ENCODE peak calls at places on chromosomes 6 and 20, in nine cellular contexts. O is T-cell, H is mucosa of descending colon, M is NCI-H460, F is heart left ventricle, B is IMR-90, P is left cardiac atrium, J is T-helper 17 cell, G is activated T-helper 1 cell treated with Interleukin-2 at 50 U/mL for 16 hours. A is an unnamed sample.

GRCh38 chr6:106748547-106749207 is 119.3 kb downstream of the QRSL1 start:
- DNase-seq in M (no peak), F (no peak), P (no peak), H (no peak), O (no peak), G (no peak), B (no peak), J (no peak), A (no peak)

GRCh38 chr6:108733706-108734105 is 114.5 kb upstream of the ARMC2 start:
- DNase-seq in O (no peak), B (no peak), P (no peak), J (no peak), H (no peak), M (no peak), G (no peak), F (no peak), A (no peak)

GRCh38 chr6:105838156-105838555 is 248.0 kb upstream of the PRDM1 start:
- DNase-seq in B (peak), M (no peak), J (no peak), O (no peak), H (no peak), G (no peak), P (no peak), F (peak), A (peak)

GRCh38 chr20:6700563-6701328 is 66.7 kb upstream of the BMP2 start:
- DNase-seq in O (no peak), M (no peak), P (peak), B (no peak), H (peak), G (no peak), J (no peak), F (peak), A (no peak)

GRCh38 chr6:17021539-17021889 is 80.3 kb upstream of the STMND1 start:
- DNase-seq in O (no peak), B (peak), G (no peak), J (no peak), H (no peak), M (no peak), P (no peak), F (no peak), A (peak)

GRCh38 chr6:125273965-125274364 is 27.8 kb downstream of the HDDC2 start:
- DNase-seq in H (no peak), P (no peak), O (no peak), M (peak), F (peak), B (peak), J (no peak), G (no peak), A (peak)

GRCh38 chr20:43911066-43911465 is 3.6 kb upstream of the TOX2 start:
- DNase-seq in B (peak), P (no peak), F (no peak), M (no peak), H (no peak), J (no peak), O (no peak), G (no peak), A (peak)

GRCh38 chr20:60851826-60852704 is 400.0 kb upstream of the CDH4 start:
- DNase-seq in H (no peak), J (no peak), B (no peak), G (no peak), F (no peak), M (no peak), O (no peak), P (no peak), A (peak)

GRCh38 chr6:20403766-20404640 is 2.3 kb downstream of the E2F3 start:
- DNase-seq in O (peak), J (peak), M (peak), G (peak), P (no peak), F (no peak), B (peak), H (peak), A (peak)

GRCh38 chr20:19251958-19252669 is 39.7 kb downstream of the SLC24A3 start:
- DNase-seq in B (no peak), J (no peak), F (no peak), M (no peak), G (no peak), P (no peak), H (no peak), O (no peak), A (no peak)

GRCh38 chr20:63781181-63781580 is 41.6 kb downstream of the SLC2A4RG start:
- DNase-seq in M (no peak), H (no peak), G (no peak), F (no peak), B (no peak), O (no peak), J (no peak), P (no peak), A (no peak)

GRCh38 chr20:16098890-16099639 is 474.2 kb downstream of the KIF16B start:
- DNase-seq in H (no peak), B (no peak), O (no peak), F (no peak), M (peak), J (no peak), G (no peak), P (no peak), A (peak)

GRCh38 chr6:7169296-7169721 is 61.5 kb downstream of the RREB1 start:
- DNase-seq in J (no peak), H (no peak), P (peak), M (no peak), B (no peak), F (peak), O (no peak), G (no peak), A (no peak)

GRCh38 chr6:153511896-153512496 is 380.9 kb upstream of the RGS17 start:
- DNase-seq in J (no peak), O (no peak), H (no peak), B (peak), G (no peak), F (no peak), P (no peak), M (peak), A (peak)

GRCh38 chr6:51045548-51045947 is 226.9 kb downstream of the TFAP2B start:
- DNase-seq in B (no peak), F (no peak), M (no peak), H (no peak), P (no peak), J (no peak), G (no peak), O (no peak), A (no peak)

GRCh38 chr6:12490904-12491571 is 200.9 kb downstream of the EDN1 start:
- DNase-seq in O (no peak), P (no peak), G (no peak), J (no peak), H (no peak), B (peak), M (no peak), F (no peak), A (peak)

GRCh38 chr6:133202610-133203343 is 38.4 kb upstream of the EYA4 start:
- DNase-seq in O (no peak), J (no peak), P (no peak), F (no peak), G (no peak), B (peak), M (no peak), H (no peak), A (peak)

A was measured in fibroblast of mammary gland.